ENCODE peak calls at places on chromosomes 11 and 22, in five cellular contexts. R, Y, J, G and X are unnamed samples.
A peak's percentile ranks its signal among the peaks of the same experiment; 100 is the strongest.

GRCh38 chr11:44014968-44015623 is 32.7 kb upstream of the ACCSL start:
- DNase-seq in Y (no peak), G (no peak), J (no peak), R (no peak), X (peak; percentile 29)

GRCh38 chr11:36487619-36488018 is 22.5 kb downstream of the TRAF6 start:
- DNase-seq in G (no peak), Y (no peak), R (no peak), J (no peak), X (no peak)

GRCh38 chr11:113896156-113896879 is 8.3 kb upstream of the HTR3B start:
- DNase-seq in Y (no peak), J (peak; percentile 45), G (no peak), R (no peak), X (no peak)

GRCh38 chr11:76263657-76264056 is 57.4 kb upstream of the WNT11 start:
- DNase-seq in J (no peak), Y (peak; percentile 58), R (no peak), G (no peak), X (no peak)

GRCh38 chr22:31488988-31489617 is 539 bp downstream of the EIF4ENIF1 start:
- DNase-seq in J (peak; percentile 40), R (peak; percentile 18), Y (peak; percentile 2), G (peak; percentile 56), X (peak; percentile 77)

GRCh38 chr11:43907028-43907966 is 26.7 kb downstream of the ALKBH3 start:
- DNase-seq in R (no peak), G (no peak), J (no peak), Y (no peak), X (no peak)

GRCh38 chr11:13448876-13449275 is 14.1 kb downstream of the BTBD10 start:
- DNase-seq in G (no peak), J (no peak), Y (peak; percentile 44), R (no peak), X (no peak)

GRCh38 chr11:62508336-62509058 is 38.1 kb downstream of the AHNAK start:
- DNase-seq in Y (peak; percentile 89), J (peak; percentile 11), R (no peak), G (no peak), X (peak; percentile 77)

GRCh38 chr22:44597616-44598015 is 99.6 kb upstream of the RTL6 start:
- DNase-seq in J (no peak), R (no peak), Y (no peak), G (no peak), X (no peak)

GRCh38 chr11:61917357-61918109 is at the start of gene RAB3IL1:
- DNase-seq in Y (peak; percentile 54), J (no peak), R (no peak), G (no peak), X (peak; percentile 80)

GRCh38 chr11:4181780-4182721 is 87.5 kb downstream of the RRM1 start:
- DNase-seq in R (peak; percentile 44), G (no peak), J (peak; percentile 43), Y (no peak), X (no peak)

GRCh38 chr11:113554531-113554930 is 79.3 kb upstream of the DRD2 start:
- DNase-seq in J (no peak), Y (no peak), G (no peak), R (no peak), X (no peak)

GRCh38 chr11:65500262-65501004 is 1.6 kb downstream of the MALAT1 start:
- DNase-seq in J (peak; percentile 69), R (no peak), Y (peak; percentile 72), G (peak; percentile 57), X (no peak)

GRCh38 chr11:502288-503178 is 4.5 kb downstream of the RNH1 start:
- DNase-seq in G (no peak), J (no peak), R (no peak), Y (no peak), X (no peak)

GRCh38 chr11:92667446-92668165 is 301.8 kb upstream of the MTNR1B start:
- DNase-seq in G (no peak), R (no peak), Y (peak; percentile 20), J (no peak), X (no peak)

GRCh38 chr22:46653596-46653995 is 33.4 kb downstream of the GRAMD4 start:
- DNase-seq in R (no peak), G (no peak), Y (no peak), J (no peak), X (no peak)

GRCh38 chr11:110130642-110131238 is 37.5 kb downstream of the ZC3H12C start:
- DNase-seq in Y (peak; percentile 68), G (no peak), R (no peak), J (no peak), X (no peak)

GRCh38 chr11:128765571-128766530 is 72.0 kb downstream of the FLI1 start:
- DNase-seq in Y (no peak), R (no peak), J (no peak), G (no peak), X (no peak)

GRCh38 chr11:57320719-57321387 is 3.9 kb downstream of the TNKS1BP1 start:
- DNase-seq in R (no peak), J (no peak), G (no peak), Y (no peak), X (no peak)

GRCh38 chr11:86906198-86906597 is 49.0 kb downstream of the FZD4 start:
- DNase-seq in Y (no peak), R (no peak), J (no peak), G (no peak), X (no peak)

GRCh38 chr11:111449696-111450479 is 62.3 kb downstream of the BTG4 start:
- DNase-seq in J (no peak), G (no peak), Y (peak; percentile 90), R (no peak), X (no peak)

GRCh38 chr11:66868726-66869291 is 11.9 kb downstream of the LRFN4 start:
- DNase-seq in Y (no peak), G (peak; percentile 84), J (peak; percentile 90), R (peak; percentile 94), X (no peak)

GRCh38 chr22:23511627-23512347 is 68.3 kb downstream of the IGLL1 start:
- DNase-seq in R (no peak), J (no peak), Y (no peak), G (no peak), X (no peak)

GRCh38 chr22:41284465-41284864 is 1.5 kb downstream of the RANGAP1 start:
- DNase-seq in Y (no peak), J (no peak), R (no peak), G (no peak), X (no peak)

GRCh38 chr22:46843691-46844297 is 81.3 kb downstream of the TBC1D22A start:
- DNase-seq in G (no peak), R (no peak), J (no peak), Y (no peak), X (no peak)

GRCh38 chr11:111623527-111624030 is 21.3 kb downstream of the SIK2 start:
- DNase-seq in R (no peak), Y (no peak), G (no peak), J (no peak), X (no peak)

GRCh38 chr22:35792501-35792900 is 74.8 kb downstream of the APOL5 start:
- DNase-seq in G (no peak), Y (no peak), J (no peak), R (no peak), X (no peak)